ENCODE peak calls at places on chromosomes 4 and X, in eight cellular contexts. N, U, S, Y, L, J, V and X are unnamed samples.

GRCh38 chrX:129609395-129609794 is 45.4 kb downstream of the APLN start:
- DNase-seq in U (no peak), J (no peak), Y (no peak), L (no peak), N (no peak), S (no peak), V (no peak), X (no peak)

GRCh38 chrX:146448791-146449190 is 360.8 kb upstream of the CXorf51B start:
- DNase-seq in N (no peak), U (no peak), J (no peak), Y (no peak), V (no peak), S (no peak), L (no peak), X (no peak)

GRCh38 chr4:34422472-34422871 is 1821.8 kb downstream of the ARAP2 start:
- DNase-seq in S (no peak), Y (no peak), N (no peak), V (no peak), L (no peak), U (no peak), J (no peak), X (no peak)

GRCh38 chr4:77082886-77083608 is 7.3 kb upstream of the CCNI start:
- DNase-seq in U (no peak), Y (no peak), J (no peak), S (no peak), V (no peak), L (no peak), N (no peak), X (no peak)

GRCh38 chrX:9293903-9294302 is 171.0 kb upstream of the TBL1X start:
- DNase-seq in Y (no peak), U (no peak), L (no peak), S (no peak), V (no peak), J (no peak), N (no peak), X (no peak)

GRCh38 chr4:8308856-8309771 is 39.6 kb downstream of the HTRA3 start:
- DNase-seq in Y (no peak), L (peak; percentile 39), J (peak; percentile 33), U (no peak), N (peak; percentile 64), V (no peak), S (peak; percentile 88), X (no peak)

GRCh38 chr4:9901262-9901661 is 119.8 kb downstream of the DRD5 start:
- DNase-seq in Y (no peak), U (no peak), J (no peak), N (no peak), V (no peak), L (no peak), S (no peak), X (no peak)

GRCh38 chr4:29581469-29581868 is 1138.7 kb upstream of the PCDH7 start:
- DNase-seq in S (no peak), V (no peak), N (no peak), U (no peak), L (no peak), Y (no peak), J (no peak), X (no peak)

GRCh38 chr4:36111180-36111579 is 133.1 kb downstream of the ARAP2 start:
- DNase-seq in V (no peak), U (no peak), N (no peak), J (no peak), L (no peak), S (no peak), Y (no peak), X (no peak)

GRCh38 chr4:23006756-23007155 is 314.0 kb downstream of the GBA3 start:
- DNase-seq in L (no peak), J (no peak), V (no peak), U (no peak), S (no peak), Y (no peak), N (no peak), X (no peak)

GRCh38 chrX:29561417-29561816 is 653.9 kb upstream of the MAGEB2 start:
- DNase-seq in S (no peak), L (no peak), J (no peak), Y (no peak), V (no peak), U (no peak), N (no peak), X (no peak)

GRCh38 chr4:107743532-107743931 is 23.5 kb upstream of the PAPSS1 start:
- DNase-seq in U (no peak), V (no peak), J (no peak), L (no peak), S (no peak), N (no peak), Y (peak; percentile 26), X (no peak)

GRCh38 chr4:26131711-26132110 is 189.1 kb upstream of the RBPJ start:
- DNase-seq in S (no peak), J (no peak), U (peak; percentile 61), Y (peak; percentile 91), V (no peak), N (no peak), L (no peak), X (no peak)

GRCh38 chr4:2824329-2825183 is 19.1 kb upstream of the ADD1 start:
- DNase-seq in Y (no peak), V (no peak), L (no peak), N (no peak), J (peak; percentile 42), U (peak; percentile 6), S (no peak), X (no peak)

GRCh38 chrX:30653415-30654131 is at the start of gene GK:
- DNase-seq in L (no peak), V (no peak), J (no peak), S (no peak), U (peak; percentile 62), Y (peak; percentile 47), N (no peak), X (no peak)

GRCh38 chr4:124903995-124904722 is 191.6 kb upstream of the ANKRD50 start:
- DNase-seq in Y (no peak), J (no peak), L (peak; percentile 22), N (no peak), V (peak; percentile 36), S (peak; percentile 27), U (no peak), X (no peak)

GRCh38 chr4:118193421-118193820 is 159.1 kb downstream of the NDST3 start:
- DNase-seq in U (no peak), J (no peak), V (no peak), N (no peak), Y (no peak), L (no peak), S (no peak), X (no peak)

GRCh38 chr4:53885668-53886067 is 178.7 kb downstream of the CHIC2 start:
- DNase-seq in U (no peak), J (no peak), Y (no peak), S (no peak), V (no peak), L (no peak), N (peak; percentile 67), X (no peak)

GRCh38 chr4:52713456-52713937 is 37.7 kb downstream of the ERVMER34-1 start:
- DNase-seq in S (no peak), J (no peak), Y (peak; percentile 58), N (no peak), L (no peak), U (no peak), V (no peak), X (no peak)

GRCh38 chr4:111945014-111945413 is 200.2 kb upstream of the FAM241A start:
- DNase-seq in V (no peak), J (no peak), S (no peak), Y (no peak), U (no peak), N (no peak), L (no peak), X (no peak)

DNA sequence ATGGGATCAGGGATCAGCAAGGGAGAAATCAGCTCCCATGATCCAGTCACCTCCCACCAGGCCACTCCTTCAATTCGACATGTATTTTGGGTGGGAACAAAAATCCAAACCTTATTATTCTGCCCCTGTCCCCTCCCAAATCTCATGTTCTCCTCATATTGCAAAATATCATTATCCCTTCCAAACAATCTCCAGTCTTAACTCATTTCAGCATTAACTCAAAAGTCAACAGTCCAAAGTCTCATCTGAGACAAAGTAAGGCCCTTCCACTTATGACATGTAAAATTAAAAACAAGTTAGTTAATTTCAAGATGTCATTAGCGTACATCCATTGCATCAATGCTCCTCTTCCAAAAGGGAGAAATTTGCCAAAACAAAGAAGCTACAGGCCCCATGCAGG is 22.0 kb downstream of the UGT2B4 start:
- DNase-seq in U (no peak), L (no peak), Y (no peak), N (no peak), J (no peak), V (no peak), S (no peak), X (no peak)
- TF ChIP-seq CTCF in U (no peak), L (no peak), Y (no peak), N (no peak), J (no peak), V (no peak), S (no peak), X (no peak)

GRCh38 chrX:119790977-119791436 is 423 bp downstream of the RPL39 start:
- DNase-seq in J (no peak), U (no peak), Y (peak; percentile 58), L (peak; percentile 22), S (no peak), V (peak; percentile 2), N (no peak), X (no peak)
- TF ChIP-seq CTCF in J (no peak), U (peak; percentile 23), Y (no peak), L (no peak), S (no peak), V (no peak), N (no peak), X (peak; percentile 17)

GRCh38 chr4:828641-829271 is 2.8 kb upstream of the CPLX1 start:
- DNase-seq in N (peak; percentile 45), V (no peak), L (no peak), Y (no peak), U (no peak), S (no peak), J (no peak), X (no peak)
- TF ChIP-seq CTCF in N (no peak), V (no peak), L (no peak), Y (no peak), U (peak; percentile 2), S (no peak), J (no peak), X (no peak)

GRCh38 chr4:120960868-120961267 is 38.3 kb upstream of the PRDM5 start:
- DNase-seq in Y (no peak), V (no peak), S (no peak), J (no peak), N (no peak), L (no peak), U (no peak), X (no peak)
- TF ChIP-seq CTCF in Y (no peak), V (no peak), S (no peak), J (no peak), N (no peak), L (no peak), U (no peak), X (no peak)